ENCODE peak calls at places on chromosomes 3 and 15, in five cellular contexts. One of them, this sample, is unnamed.

GRCh38 chr3:71816141-71816540 is 31.2 kb upstream of the PROK2 start:
- DNase-seq in activated CD4-positive, alpha-beta memory T cell treated with anti-CD3 and anti-CD28 coated beads for 36 hours: no peak
- DNase-seq in naive thymus-derived CD8-positive, alpha-beta T cell: no peak
- DNase-seq in C1 segment of cervical spinal cord: no peak
- DNase-seq in AG08396: no peak
- DNase-seq in this sample: no peak

GRCh38 chr3:156498307-156498706 is 56.6 kb downstream of the SSR3 start:
- DNase-seq in AG08396: no peak
- DNase-seq in naive thymus-derived CD8-positive, alpha-beta T cell: no peak
- DNase-seq in activated CD4-positive, alpha-beta memory T cell treated with anti-CD3 and anti-CD28 coated beads for 36 hours: no peak
- DNase-seq in C1 segment of cervical spinal cord: no peak
- DNase-seq in this sample: no peak

GRCh38 chr3:175620532-175620931 is 761.4 kb downstream of the NAALADL2 start:
- DNase-seq in activated CD4-positive, alpha-beta memory T cell treated with anti-CD3 and anti-CD28 coated beads for 36 hours: no peak
- DNase-seq in naive thymus-derived CD8-positive, alpha-beta T cell: no peak
- DNase-seq in C1 segment of cervical spinal cord: no peak
- DNase-seq in AG08396: no peak
- DNase-seq in this sample: no peak

GRCh38 chr15:88982304-88982945 is 69.2 kb upstream of the MFGE8 start:
- DNase-seq in activated CD4-positive, alpha-beta memory T cell treated with anti-CD3 and anti-CD28 coated beads for 36 hours: no peak
- DNase-seq in AG08396: peak; percentile 56
- DNase-seq in naive thymus-derived CD8-positive, alpha-beta T cell: no peak
- DNase-seq in C1 segment of cervical spinal cord: no peak
- DNase-seq in this sample: no peak

GRCh38 chr3:17742837-17743659 is 617 bp upstream of the TBC1D5 start:
- DNase-seq in naive thymus-derived CD8-positive, alpha-beta T cell: no peak
- DNase-seq in AG08396: peak; percentile 8
- DNase-seq in C1 segment of cervical spinal cord: no peak
- DNase-seq in activated CD4-positive, alpha-beta memory T cell treated with anti-CD3 and anti-CD28 coated beads for 36 hours: no peak
- DNase-seq in this sample: no peak

GRCh38 chr3:30282052-30282708 is 324.2 kb upstream of the TGFBR2 start:
- DNase-seq in naive thymus-derived CD8-positive, alpha-beta T cell: no peak
- DNase-seq in AG08396: peak; percentile 56
- DNase-seq in C1 segment of cervical spinal cord: no peak
- DNase-seq in activated CD4-positive, alpha-beta memory T cell treated with anti-CD3 and anti-CD28 coated beads for 36 hours: no peak
- DNase-seq in this sample: peak; percentile 15

GRCh38 chr3:106420628-106421027 is 551.8 kb upstream of the CBLB start:
- DNase-seq in C1 segment of cervical spinal cord: no peak
- DNase-seq in naive thymus-derived CD8-positive, alpha-beta T cell: no peak
- DNase-seq in activated CD4-positive, alpha-beta memory T cell treated with anti-CD3 and anti-CD28 coated beads for 36 hours: no peak
- DNase-seq in AG08396: no peak
- DNase-seq in this sample: no peak

GRCh38 chr15:65333863-65334262 is 29.4 kb downstream of the RNU5B-1 start:
- DNase-seq in naive thymus-derived CD8-positive, alpha-beta T cell: no peak
- DNase-seq in activated CD4-positive, alpha-beta memory T cell treated with anti-CD3 and anti-CD28 coated beads for 36 hours: no peak
- DNase-seq in AG08396: no peak
- DNase-seq in C1 segment of cervical spinal cord: no peak
- DNase-seq in this sample: no peak

GRCh38 chr3:186152889-186153292 is 44.0 kb upstream of the ETV5 start:
- DNase-seq in naive thymus-derived CD8-positive, alpha-beta T cell: no peak
- DNase-seq in AG08396: no peak
- DNase-seq in activated CD4-positive, alpha-beta memory T cell treated with anti-CD3 and anti-CD28 coated beads for 36 hours: no peak
- DNase-seq in C1 segment of cervical spinal cord: no peak
- DNase-seq in this sample: no peak

GRCh38 chr3:53836084-53836872 is 9.9 kb downstream of the CHDH start:
- DNase-seq in activated CD4-positive, alpha-beta memory T cell treated with anti-CD3 and anti-CD28 coated beads for 36 hours: no peak
- DNase-seq in C1 segment of cervical spinal cord: no peak
- DNase-seq in AG08396: no peak
- DNase-seq in naive thymus-derived CD8-positive, alpha-beta T cell: no peak
- DNase-seq in this sample: no peak

GRCh38 chr3:118011910-118012309 is 1022.7 kb downstream of the IGSF11 start:
- DNase-seq in activated CD4-positive, alpha-beta memory T cell treated with anti-CD3 and anti-CD28 coated beads for 36 hours: no peak
- DNase-seq in naive thymus-derived CD8-positive, alpha-beta T cell: no peak
- DNase-seq in AG08396: no peak
- DNase-seq in C1 segment of cervical spinal cord: no peak
- DNase-seq in this sample: no peak

GRCh38 chr15:63948436-63948835 is 97.8 kb downstream of the DAPK2 start:
- DNase-seq in naive thymus-derived CD8-positive, alpha-beta T cell: no peak
- DNase-seq in activated CD4-positive, alpha-beta memory T cell treated with anti-CD3 and anti-CD28 coated beads for 36 hours: no peak
- DNase-seq in C1 segment of cervical spinal cord: no peak
- DNase-seq in AG08396: no peak
- DNase-seq in this sample: no peak

GRCh38 chr15:91128028-91128427 is 28.0 kb downstream of the SV2B start:
- DNase-seq in activated CD4-positive, alpha-beta memory T cell treated with anti-CD3 and anti-CD28 coated beads for 36 hours: no peak
- DNase-seq in C1 segment of cervical spinal cord: no peak
- DNase-seq in naive thymus-derived CD8-positive, alpha-beta T cell: no peak
- DNase-seq in AG08396: no peak
- DNase-seq in this sample: no peak

GRCh38 chr15:66570327-66570726 is 4.5 kb upstream of the LCTL start:
- DNase-seq in C1 segment of cervical spinal cord: no peak
- DNase-seq in naive thymus-derived CD8-positive, alpha-beta T cell: no peak
- DNase-seq in activated CD4-positive, alpha-beta memory T cell treated with anti-CD3 and anti-CD28 coated beads for 36 hours: no peak
- DNase-seq in AG08396: no peak
- DNase-seq in this sample: no peak